ENCODE peak calls at places on chromosomes 6 and 20, in seven cellular contexts. Y, A, C, G, H, R and V are unnamed samples.
A peak's percentile ranks its signal among the peaks of the same experiment; 100 is the strongest.

GRCh38 chr20:25090492-25091429 is 8.8 kb upstream of the VSX1 start:
- DNase-seq in Y (no peak), A (no peak), C (peak; percentile 73), G (no peak), H (no peak), R (no peak), V (no peak)

GRCh38 chr6:68559716-68560115 is 75.4 kb upstream of the ADGRB3 start:
- DNase-seq in Y (peak; percentile 52), A (no peak), C (no peak), G (no peak), H (no peak), R (no peak), V (peak; percentile 70)

GRCh38 chr20:44089987-44090674 is 96.9 kb downstream of the JPH2 start:
- DNase-seq in Y (no peak), A (peak; percentile 81), C (no peak), G (no peak), H (no peak), R (peak; percentile 16), V (peak; percentile 55)

GRCh38 chr6:160007118-160007517 is 38.2 kb downstream of the IGF2R start:
- DNase-seq in Y (no peak), A (no peak), C (no peak), G (no peak), H (no peak), R (no peak), V (no peak)

GRCh38 chr6:81451787-81452186 is 300.7 kb downstream of the TENT5A start:
- DNase-seq in Y (peak; percentile 4), A (no peak), C (no peak), G (no peak), H (no peak), R (no peak), V (no peak)

GRCh38 chr6:148737806-148738205 is 9.0 kb upstream of the UST start:
- DNase-seq in Y (no peak), A (no peak), C (no peak), G (no peak), H (no peak), R (no peak), V (no peak)

GRCh38 chr20:37397954-37398749 is 52.2 kb downstream of the SRC start:
- DNase-seq in Y (no peak), A (peak; percentile 40), C (no peak), G (no peak), H (no peak), R (no peak), V (no peak)

GRCh38 chr6:166466178-166467122 is 83.7 kb upstream of the MPC1 start:
- DNase-seq in Y (no peak), A (no peak), C (no peak), G (no peak), H (no peak), R (no peak), V (no peak)

GRCh38 chr6:76552268-76552667 is 479.8 kb upstream of the IMPG1 start:
- DNase-seq in Y (no peak), A (no peak), C (no peak), G (no peak), H (no peak), R (no peak), V (no peak)

GRCh38 chr6:6004147-6004995 is 2.4 kb downstream of the NRN1 start:
- DNase-seq in Y (peak; percentile 54), A (no peak), C (no peak), G (no peak), H (no peak), R (no peak), V (peak; percentile 45)

GRCh38 chr6:160442151-160442550 is 94.0 kb downstream of the SLC22A3 start:
- DNase-seq in Y (no peak), A (no peak), C (no peak), G (no peak), H (no peak), R (no peak), V (no peak)

GRCh38 chr20:23128461-23129125 is 42.5 kb upstream of the CD93 start:
- DNase-seq in Y (no peak), A (peak; percentile 29), C (no peak), G (no peak), H (no peak), R (no peak), V (no peak)

GRCh38 chr6:144646066-144646800 is 361.1 kb downstream of the UTRN start:
- DNase-seq in Y (no peak), A (no peak), C (no peak), G (no peak), H (no peak), R (no peak), V (peak; percentile 97)

GRCh38 chr20:38418509-38419204 is 16.5 kb downstream of the SNHG17 start:
- DNase-seq in Y (no peak), A (peak; percentile 65), C (no peak), G (no peak), H (no peak), R (no peak), V (peak; percentile 36)

GRCh38 chr6:138400326-138400725 is 3.7 kb upstream of the HEBP2 start:
- DNase-seq in Y (no peak), A (no peak), C (no peak), G (no peak), H (no peak), R (no peak), V (no peak)

GRCh38 chr6:1516742-1517520 is 92.8 kb upstream of the FOXC1 start:
- DNase-seq in Y (no peak), A (no peak), C (no peak), G (no peak), H (no peak), R (no peak), V (no peak)

GRCh38 chr6:67694127-67694526 is 941.0 kb upstream of the ADGRB3 start:
- DNase-seq in Y (peak; percentile 8), A (no peak), C (no peak), G (no peak), H (no peak), R (no peak), V (no peak)

DNA sequence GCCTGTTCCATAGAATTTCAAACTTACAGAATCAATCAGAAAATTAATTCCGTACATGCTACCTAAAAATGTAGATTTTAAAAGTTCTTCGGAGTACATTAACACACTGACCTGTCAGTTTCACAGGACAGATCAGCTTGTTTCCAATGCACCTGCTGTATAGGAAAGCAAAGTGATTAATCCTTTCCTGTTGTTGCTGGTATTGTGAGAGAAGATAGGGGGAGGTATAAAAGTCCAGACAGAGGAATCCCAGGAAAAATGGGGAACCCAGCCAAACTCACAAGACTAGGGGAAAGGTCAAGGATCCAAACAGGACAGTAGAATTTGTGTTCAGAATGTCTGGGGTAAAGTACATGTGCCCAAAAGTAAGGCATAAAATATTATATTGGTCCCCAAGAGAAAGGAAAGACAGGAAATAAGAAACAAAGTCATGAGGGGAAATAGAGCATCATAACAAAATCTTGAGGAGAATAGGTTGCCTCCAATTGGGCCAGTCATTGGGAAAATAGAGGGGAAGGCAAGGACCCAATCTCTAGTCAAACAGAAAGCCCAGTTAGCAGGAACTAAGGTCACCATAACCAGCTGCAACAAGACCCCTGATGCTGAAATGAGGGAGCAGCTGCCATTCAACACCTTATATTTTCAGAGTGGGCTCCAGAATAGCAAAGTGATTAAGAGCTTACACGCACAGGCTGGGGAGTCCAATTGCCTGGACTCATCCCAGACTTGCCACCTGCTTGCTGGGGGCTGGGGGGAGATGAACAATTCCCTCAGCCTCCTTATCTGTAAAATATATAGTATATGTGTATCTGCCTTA is 10.3 kb downstream of the FILIP1 start:
- DNase-seq in Y (no peak), A (no peak), C (no peak), G (no peak), H (no peak), R (no peak), V (no peak)
- H3K4me1 ChIP-seq in Y (peaks cover 7% of the 10 kb centered on the region), A (no peaks in the 10 kb centered on the region), C (no peaks in the 10 kb centered on the region), G (no peaks in the 10 kb centered on the region), H (peaks cover 27% of the 10 kb centered on the region), R (peaks cover 31% of the 10 kb centered on the region), V (peaks cover 13% of the 10 kb centered on the region)

GRCh38 chr20:47392015-47392720 is 35.7 kb upstream of the ZMYND8 start:
- DNase-seq in Y (peak; percentile 16), A (peak; percentile 82), C (no peak), G (no peak), H (no peak), R (no peak), V (peak; percentile 47)

GRCh38 chr20:47400685-47401084 is 44.2 kb upstream of the ZMYND8 start:
- DNase-seq in Y (peak; percentile 30), A (peak; percentile 89), C (no peak), G (no peak), H (no peak), R (no peak), V (no peak)

GRCh38 chr20:47392721-47393073 is 36.2 kb upstream of the ZMYND8 start:
- DNase-seq in Y (no peak), A (no peak), C (no peak), G (no peak), H (no peak), R (no peak), V (no peak)

GRCh38 chr20:47397652-47398301 is 41.3 kb upstream of the ZMYND8 start:
- DNase-seq in Y (no peak), A (no peak), C (no peak), G (no peak), H (no peak), R (no peak), V (no peak)

GRCh38 chr20:47396762-47397476 is 40.4 kb upstream of the ZMYND8 start:
- DNase-seq in Y (no peak), A (no peak), C (no peak), G (peak; percentile 58), H (no peak), R (no peak), V (no peak)
- H3K4me1 ChIP-seq in Y (no peaks in the 10 kb centered on the region), A (peaks cover 10% of the 10 kb centered on the region), C (no peaks in the 10 kb centered on the region), G (no peaks in the 10 kb centered on the region), H (no peaks in the 10 kb centered on the region), R (no peaks in the 10 kb centered on the region), V (no peaks in the 10 kb centered on the region)

GRCh38 chr20:480044-480443 is 17.7 kb upstream of the TBC1D20 start:
- DNase-seq in Y (no peak), A (no peak), C (no peak), G (no peak), H (no peak), R (no peak), V (no peak)

GRCh38 chr20:478010-478948 is 15.9 kb upstream of the TBC1D20 start:
- DNase-seq in Y (no peak), A (no peak), C (no peak), G (no peak), H (no peak), R (no peak), V (no peak)

GRCh38 chr20:478949-479429 is 16.7 kb upstream of the TBC1D20 start:
- DNase-seq in Y (peak; percentile 83), A (no peak), C (peak; percentile 45), G (peak; percentile 23), H (no peak), R (no peak), V (peak; percentile 56)

GRCh38 chr20:481167-481566 is 18.8 kb upstream of the TBC1D20 start:
- DNase-seq in Y (no peak), A (no peak), C (no peak), G (no peak), H (no peak), R (no peak), V (no peak)

DNA sequence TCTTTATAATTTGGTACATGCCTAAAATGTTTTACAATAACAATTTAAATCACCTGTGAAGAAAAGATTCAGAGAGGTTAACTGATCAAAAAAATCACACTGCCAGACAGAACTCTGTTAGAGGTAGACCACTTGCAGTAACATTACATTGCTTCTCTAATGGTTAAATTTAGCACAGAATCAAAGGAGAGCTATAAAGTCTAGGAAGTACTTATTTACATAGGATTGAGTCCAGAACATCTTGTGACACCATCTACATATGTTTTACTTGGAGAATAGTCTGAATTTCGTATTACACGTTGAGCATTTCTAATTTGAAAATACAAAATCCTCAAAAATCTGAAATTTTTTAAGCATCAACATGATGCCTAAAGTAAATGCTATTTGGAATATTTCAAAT is 17.2 kb upstream of the TBC1D20 start:
- DNase-seq in Y (no peak), A (no peak), C (no peak), G (no peak), H (no peak), R (no peak), V (no peak)
- H3K4me1 ChIP-seq in Y (no peaks in the 10 kb centered on the region), A (no peaks in the 10 kb centered on the region), C (peaks cover 13% of the 10 kb centered on the region), G (peaks cover 4% of the 10 kb centered on the region), H (no peaks in the 10 kb centered on the region), R (peaks cover 15% of the 10 kb centered on the region), V (no peaks in the 10 kb centered on the region)

GRCh38 chr6:35360349-35361138 is 18.2 kb downstream of the PPARD start:
- DNase-seq in Y (peak; percentile 79), A (peak; percentile 51), C (no peak), G (peak; percentile 52), H (peak; percentile 62), R (peak; percentile 33), V (no peak)
- H3K4me1 ChIP-seq in Y (peaks cover 26% of the 10 kb centered on the region), A (peaks cover 12% of the 10 kb centered on the region), C (peaks cover 23% of the 10 kb centered on the region), G (no peaks in the 10 kb centered on the region), H (peaks cover 26% of the 10 kb centered on the region), R (peaks cover 42% of the 10 kb centered on the region), V (no peaks in the 10 kb centered on the region)